ENCODE peak calls at places on chromosomes 1 and 21, in four cellular contexts. P is right lobe of liver, W is mesendoderm, H is posterior cingulate gyrus. U is an unnamed sample.
A peak's percentile ranks its signal among the peaks of the same experiment; 100 is the strongest.

GRCh38 chr1:109341944-109342925 is 35.4 kb upstream of the MYBPHL start:
- DNase-seq in W (no peak), H (no peak), P (no peak), U (no peak)

GRCh38 chr1:246394121-246394520 is 113.0 kb downstream of the SMYD3 start:
- DNase-seq in P (no peak), H (no peak), W (no peak), U (no peak)

GRCh38 chr1:29855761-29856160 is 619.4 kb downstream of the PTPRU start:
- DNase-seq in H (no peak), W (no peak), P (no peak), U (no peak)

GRCh38 chr1:152227310-152227928 is 3.4 kb upstream of the HRNR start:
- DNase-seq in H (no peak), W (no peak), P (no peak), U (no peak)

GRCh38 chr1:91684599-91685196 is 184.0 kb downstream of the CDC7 start:
- DNase-seq in W (no peak), P (no peak), H (no peak), U (no peak)

GRCh38 chr1:150836129-150836773 is 28.2 kb upstream of the CTSK start:
- DNase-seq in W (no peak), P (no peak), H (no peak), U (peak; percentile 17)

GRCh38 chr1:234772345-234773147 is 162.6 kb upstream of the IRF2BP2 start:
- DNase-seq in W (peak; percentile 97), H (peak; percentile 29), P (no peak), U (no peak)

GRCh38 chr1:210597555-210598134 is 268.9 kb downstream of the HHAT start:
- DNase-seq in W (peak; percentile 97), H (no peak), P (no peak), U (no peak)

GRCh38 chr21:15986277-15986676 is 256.5 kb downstream of the USP25 start:
- DNase-seq in P (no peak), H (no peak), W (peak; percentile 35), U (no peak)

GRCh38 chr1:109718495-109718894 is 6.4 kb downstream of the GSTM5 start:
- DNase-seq in P (no peak), W (peak; percentile 69), H (no peak), U (no peak)

GRCh38 chr1:25099343-25099951 is 132.9 kb downstream of the SYF2 start:
- DNase-seq in H (peak; percentile 17), W (no peak), P (no peak), U (peak; percentile 54)

GRCh38 chr1:191757003-191757402 is 401.3 kb upstream of the RGS18 start:
- DNase-seq in P (no peak), W (peak; percentile 45), H (no peak), U (no peak)

GRCh38 chr1:13799502-13800283 is 99.7 kb downstream of the PRDM2 start:
- DNase-seq in W (no peak), P (no peak), H (no peak), U (no peak)

GRCh38 chr1:79737193-79737592 is 730.7 kb upstream of the ADGRL4 start:
- DNase-seq in W (no peak), P (no peak), H (no peak), U (no peak)

GRCh38 chr1:235486321-235486720 is 17.9 kb downstream of the B3GALNT2 start:
- DNase-seq in W (no peak), H (no peak), P (no peak), U (no peak)

GRCh38 chr1:15578921-15579682 is 5.7 kb downstream of the AGMAT start:
- DNase-seq in H (peak; percentile 32), W (no peak), P (no peak), U (no peak)

GRCh38 chr1:196873385-196873784 is 14.5 kb upstream of the CFHR4 start:
- DNase-seq in W (no peak), H (no peak), P (no peak), U (peak; percentile 40)

GRCh38 chr1:2638466-2639115 is 5.8 kb upstream of the MMEL1 start:
- DNase-seq in H (no peak), P (no peak), W (no peak), U (no peak)

GRCh38 chr1:151060241-151061011 is at the start of gene MLLT11:
- DNase-seq in P (no peak), W (peak; percentile 98), H (peak; percentile 72), U (no peak)

GRCh38 chr1:204348722-204349121 is 11.0 kb downstream of the PLEKHA6 start:
- DNase-seq in W (peak; percentile 75), H (no peak), P (no peak), U (no peak)

GRCh38 chr1:54945393-54945936 is 35.0 kb upstream of the TMEM61 start:
- DNase-seq in P (peak; percentile 60), W (no peak), H (no peak), U (peak; percentile 76)

GRCh38 chr21:31335957-31336738 is 7.9 kb downstream of the TIAM1 start:
- DNase-seq in P (no peak), W (no peak), H (peak; percentile 41), U (no peak)

GRCh38 chr1:4180066-4180735 is 280.1 kb upstream of the C1orf174 start:
- DNase-seq in P (no peak), W (peak; percentile 17), H (no peak), U (no peak)

GRCh38 chr21:29441651-29442050 is 142.9 kb downstream of the BACH1 start:
- DNase-seq in P (no peak), W (no peak), H (no peak), U (no peak)

GRCh38 chr1:158179301-158180041 is 1.2 kb upstream of the CD1D start:
- DNase-seq in P (no peak), W (no peak), H (no peak), U (no peak)

GRCh38 chr1:186849824-186850223 is 21.1 kb downstream of the PLA2G4A start:
- DNase-seq in H (no peak), W (no peak), P (no peak), U (no peak)

GRCh38 chr1:234658143-234658542 is 48.2 kb upstream of the IRF2BP2 start:
- DNase-seq in P (peak; percentile 79), H (no peak), W (peak; percentile 74), U (no peak)

GRCh38 chr1:7004181-7004580 is 218.9 kb downstream of the CAMTA1 start:
- DNase-seq in P (no peak), W (no peak), H (no peak), U (no peak)

GRCh38 chr21:37562920-37563640 is 196.5 kb downstream of the DYRK1A start:
- DNase-seq in P (no peak), W (no peak), H (peak; percentile 37), U (peak; percentile 38)

GRCh38 chr1:98035587-98035986 is 114.8 kb upstream of the DPYD start:
- DNase-seq in P (no peak), W (no peak), H (no peak), U (no peak)

GRCh38 chr1:23719162-23719820 is 24.0 kb upstream of the ELOA start:
- DNase-seq in W (no peak), H (no peak), P (peak; percentile 50), U (peak; percentile 67)

GRCh38 chr1:19559641-19560040 is 74.3 kb upstream of the CAPZB start:
- DNase-seq in W (no peak), H (no peak), P (no peak), U (no peak)

GRCh38 chr1:31788825-31789256 is 24.7 kb upstream of the ADGRB2 start:
- DNase-seq in W (peak; percentile 71), H (no peak), P (no peak), U (no peak)

GRCh38 chr1:31064685-31065309 is 720 bp downstream of the PUM1 start:
- DNase-seq in P (no peak), H (peak; percentile 35), W (peak; percentile 48), U (no peak)